ENCODE peak calls at places on chromosomes 5 and 9, in five cellular contexts. S, R, Q, D and N are unnamed samples. For H3K36me3, the result is how much of the 10 kb centered on the place peaks cover.

GRCh38 chr9:86253577-86253976 is 5.9 kb downstream of the C9orf153 start:
- DNase-seq in D (no peak), R (no peak), S (no peak), Q (no peak), N (peak)

GRCh38 chr9:134950811-134951210 is 33.1 kb upstream of the FCN1 start:
- DNase-seq in Q (no peak), S (no peak), R (no peak), D (no peak), N (no peak)

GRCh38 chr9:79769476-79770275 is 197.9 kb downstream of the TLE4 start:
- DNase-seq in Q (no peak), D (no peak), R (no peak), S (peak), N (no peak)

GRCh38 chr5:115601709-115602584 is at the start of gene TICAM2:
- DNase-seq in Q (peak), S (peak), R (no peak), D (peak), N (peak)

GRCh38 chr5:149963722-149964121 is 3.2 kb downstream of the SLC26A2 start:
- DNase-seq in Q (no peak), S (no peak), D (no peak), R (no peak), N (no peak)

GRCh38 chr9:119963798-119964372 is 594.6 kb upstream of the BRINP1 start:
- DNase-seq in D (peak), Q (peak), S (peak), R (peak), N (peak)

GRCh38 chr5:151082976-151083651 is 2.3 kb upstream of the TNIP1 start:
- DNase-seq in R (no peak), Q (peak), D (no peak), S (peak), N (peak)

GRCh38 chr9:77211561-77211960 is 34.2 kb downstream of the VPS13A start:
- DNase-seq in D (no peak), S (no peak), Q (no peak), R (no peak), N (no peak)

GRCh38 chr5:168353216-168353957 is 61.9 kb downstream of the WWC1 start:
- DNase-seq in R (no peak), S (peak), Q (no peak), D (no peak), N (peak)

DNA sequence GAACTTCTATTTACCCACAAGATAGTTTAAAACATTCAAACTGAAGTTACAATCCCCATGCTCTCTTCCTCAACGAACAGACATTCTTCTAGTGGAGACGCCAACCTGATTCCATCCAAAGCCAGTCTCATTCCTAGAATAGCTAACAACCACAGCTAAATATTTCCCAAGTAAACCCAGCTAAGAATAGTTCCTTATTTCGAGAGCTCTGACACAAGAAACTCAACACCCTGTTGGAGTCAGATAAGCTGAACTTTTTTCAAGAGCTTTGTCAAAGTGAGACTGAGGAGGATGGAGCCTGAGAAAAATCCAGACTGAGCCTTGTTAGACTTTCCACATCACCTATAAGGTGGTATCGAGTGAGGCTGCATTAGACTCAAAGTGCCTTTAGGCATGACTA is 56.7 kb upstream of the RPS23 start:
- DNase-seq in Q (peak), R (no peak), S (peak), D (no peak), N (no peak)
- H3K4me3 ChIP-seq in Q (no peak), R (no peak), S (no peak), D (no peak), N (no peak)

GRCh38 chr5:177486256-177486655 is 11.1 kb downstream of the PDLIM7 start:
- DNase-seq in S (no peak), D (no peak), Q (no peak), R (no peak), N (no peak)

GRCh38 chr5:177483042-177483441 is 9.6 kb upstream of the DBN1 start:
- DNase-seq in R (no peak), Q (no peak), D (no peak), S (no peak), N (no peak)

GRCh38 chr5:177487144-177487543 is 10.3 kb downstream of the PDLIM7 start:
- DNase-seq in Q (no peak), S (no peak), R (no peak), D (no peak), N (no peak)

GRCh38 chr5:177483994-177484901 is 10.8 kb upstream of the DBN1 start:
- DNase-seq in R (no peak), D (no peak), S (no peak), Q (no peak), N (no peak)

GRCh38 chr5:177484902-177485549 is 11.6 kb upstream of the DBN1 start:
- DNase-seq in S (no peak), Q (no peak), D (no peak), R (no peak), N (no peak)
- H3K36me3 ChIP-seq in S (half or more), Q (half or more), D (half or more), R (under half), N (half or more)

GRCh38 chr9:132141948-132142594 is 19.8 kb upstream of the NTNG2 start:
- DNase-seq in R (no peak), Q (peak), D (no peak), S (no peak), N (no peak)
- H3K14ac ChIP-seq in R (no peak), Q (no peak), D (no peak), S (no peak), N (no peak)

GRCh38 chr5:56829137-56829536 is 13.8 kb downstream of the MAP3K1 start:
- DNase-seq in D (no peak), R (no peak), S (peak), Q (peak), N (no peak)
- H3K4me3 ChIP-seq in D (no peak), R (no peak), S (no peak), Q (no peak), N (no peak)